ENCODE peak calls at places on chromosomes 6 and 20, in nine cellular contexts. X is neural crest cell, Q is lung, C is fibroblast of pulmonary artery, S is keratinocyte, U is mucosa of descending colon, L is heart right ventricle, O is HFFc6, E is dorsolateral prefrontal cortex. M is an unnamed sample.
A peak's percentile ranks its signal among the peaks of the same experiment; 100 is the strongest.

GRCh38 chr6:145147559-145147958 is 587.8 kb downstream of the EPM2A start:
- DNase-seq in S (no peak), X (no peak), O (peak; percentile 23), L (no peak), C (no peak), Q (no peak), E (no peak), U (no peak), M (no peak)

GRCh38 chr6:112274774-112275173 is 20.4 kb upstream of the LAMA4 start:
- DNase-seq in Q (no peak), U (no peak), L (no peak), E (no peak), O (no peak), X (no peak), S (no peak), C (no peak), M (no peak)

GRCh38 chr6:31972709-31973350 is 892 bp upstream of the DXO start:
- DNase-seq in S (peak; percentile 17), L (no peak), X (no peak), Q (no peak), O (peak; percentile 57), E (no peak), U (no peak), C (peak; percentile 45), M (no peak)

GRCh38 chr6:140537834-140538680 is 1163.6 kb upstream of the CITED2 start:
- DNase-seq in S (peak; percentile 7), L (no peak), C (peak; percentile 96), Q (no peak), X (peak; percentile 15), U (no peak), E (no peak), O (peak; percentile 98), M (no peak)

GRCh38 chr6:162178666-162179065 is 548.9 kb downstream of the PRKN start:
- DNase-seq in U (no peak), O (no peak), C (no peak), L (no peak), Q (no peak), E (no peak), S (no peak), X (no peak), M (no peak)

GRCh38 chr6:157381631-157382621 is 936 bp downstream of the ZDHHC14 start:
- DNase-seq in U (peak; percentile 75), O (peak; percentile 41), L (peak; percentile 64), E (peak; percentile 73), S (no peak), X (peak; percentile 20), C (peak; percentile 56), Q (peak; percentile 48), M (no peak)

GRCh38 chr20:36548006-36548315 is 6.6 kb downstream of the MYL9 start:
- DNase-seq in X (peak; percentile 34), S (no peak), L (no peak), O (no peak), Q (no peak), C (no peak), U (no peak), E (no peak), M (no peak)

GRCh38 chr6:52538921-52539354 is 37.9 kb downstream of the TRAM2 start:
- DNase-seq in L (no peak), X (no peak), S (no peak), Q (no peak), C (no peak), E (no peak), U (no peak), O (peak; percentile 78), M (no peak)

GRCh38 chr20:20333866-20334265 is 34.0 kb upstream of the INSM1 start:
- DNase-seq in X (no peak), Q (no peak), U (no peak), C (no peak), L (no peak), S (no peak), E (peak; percentile 53), O (no peak), M (no peak)

GRCh38 chr6:140537211-140537610 is 1162.8 kb upstream of the CITED2 start:
- DNase-seq in L (no peak), C (peak; percentile 14), S (no peak), X (no peak), O (peak; percentile 37), E (no peak), U (no peak), Q (no peak), M (no peak)

GRCh38 chr6:13472099-13472498 is 15.3 kb downstream of the GFOD1 start:
- DNase-seq in O (no peak), Q (no peak), S (no peak), C (no peak), E (no peak), L (no peak), U (no peak), X (no peak), M (no peak)

GRCh38 chr20:64038579-64039292 is 2.8 kb downstream of the C20orf204 start:
- DNase-seq in U (peak; percentile 87), C (peak; percentile 67), S (no peak), X (peak; percentile 71), O (peak; percentile 18), L (peak; percentile 83), E (no peak), Q (peak; percentile 67), M (no peak)

DNA sequence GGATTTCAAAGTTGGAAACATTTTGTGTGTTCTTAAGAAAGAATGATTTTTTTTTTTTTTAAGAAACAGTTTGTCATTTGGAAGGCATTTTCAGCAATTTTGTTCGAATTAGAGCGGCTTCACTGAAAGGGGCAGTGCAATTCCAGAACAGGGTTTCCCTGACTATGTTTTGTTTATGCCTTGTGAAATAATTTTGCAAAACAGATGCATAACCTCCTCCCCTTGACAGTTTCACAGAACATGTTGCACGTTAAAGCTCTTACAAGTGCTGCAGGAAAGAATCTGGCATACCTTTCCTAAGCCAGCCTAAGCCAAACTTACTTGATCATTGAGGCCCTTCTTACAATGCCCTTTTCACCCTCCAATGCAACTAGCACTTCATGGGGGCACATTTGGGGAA is 216.0 kb upstream of the SSTR4 start:
- DNase-seq in S (no peak), O (no peak), L (no peak), X (no peak), E (no peak), C (no peak), U (no peak), Q (no peak), M (no peak)
- TF ChIP-seq CTCF in S (no peak), O (no peak), L (no peak), X (no peak), E (no peak), C (no peak), U (no peak), Q (no peak), M (no peak)

GRCh38 chr20:7693761-7694160 is 246.5 kb downstream of the HAO1 start:
- DNase-seq in U (no peak), O (no peak), L (no peak), Q (no peak), X (no peak), S (no peak), C (no peak), E (no peak), M (no peak)

GRCh38 chr20:7692478-7692877 is 247.8 kb downstream of the HAO1 start:
- DNase-seq in O (no peak), U (no peak), Q (no peak), E (no peak), L (no peak), C (no peak), S (no peak), X (no peak), M (no peak)

GRCh38 chr20:7695622-7696021 is 244.6 kb downstream of the HAO1 start:
- DNase-seq in L (no peak), S (no peak), C (peak; percentile 17), X (no peak), Q (no peak), E (no peak), U (no peak), O (no peak), M (no peak)

GRCh38 chr20:7694940-7695567 is 245.2 kb downstream of the HAO1 start:
- DNase-seq in S (no peak), X (no peak), C (no peak), L (no peak), E (no peak), Q (no peak), O (no peak), U (no peak), M (no peak)

GRCh38 chr20:7696311-7696710 is 243.9 kb downstream of the HAO1 start:
- DNase-seq in C (no peak), Q (no peak), L (no peak), E (no peak), X (no peak), U (no peak), O (no peak), S (no peak), M (no peak)
- TF ChIP-seq CTCF in C (no peak), Q (no peak), L (no peak), E (no peak), X (no peak), U (no peak), O (no peak), S (no peak), M (no peak)

GRCh38 chr6:118897386-118897785 is 3.4 kb downstream of the ASF1A start:
- DNase-seq in E (no peak), Q (no peak), U (no peak), X (no peak), S (no peak), C (no peak), O (no peak), L (no peak), M (no peak)
- TF ChIP-seq CTCF in E (no peak), Q (no peak), U (no peak), X (no peak), S (no peak), C (no peak), O (no peak), L (no peak), M (no peak)

GRCh38 chr6:56048601-56049000 is 173.2 kb upstream of the BMP5 start:
- DNase-seq in L (no peak), X (no peak), Q (no peak), E (no peak), U (no peak), C (no peak), S (no peak), O (no peak), M (no peak)

GRCh38 chr6:56055066-56055465 is 179.7 kb upstream of the BMP5 start:
- DNase-seq in O (no peak), U (no peak), Q (no peak), E (no peak), S (no peak), X (no peak), C (no peak), L (no peak), M (no peak)

GRCh38 chr6:56047931-56048520 is 172.6 kb upstream of the BMP5 start:
- DNase-seq in Q (no peak), C (no peak), E (no peak), S (no peak), X (no peak), O (no peak), U (no peak), L (no peak), M (no peak)

GRCh38 chr6:56050530-56050929 is 175.1 kb upstream of the BMP5 start:
- DNase-seq in S (no peak), Q (no peak), L (no peak), O (no peak), X (no peak), E (no peak), C (no peak), U (no peak), M (no peak)

DNA sequence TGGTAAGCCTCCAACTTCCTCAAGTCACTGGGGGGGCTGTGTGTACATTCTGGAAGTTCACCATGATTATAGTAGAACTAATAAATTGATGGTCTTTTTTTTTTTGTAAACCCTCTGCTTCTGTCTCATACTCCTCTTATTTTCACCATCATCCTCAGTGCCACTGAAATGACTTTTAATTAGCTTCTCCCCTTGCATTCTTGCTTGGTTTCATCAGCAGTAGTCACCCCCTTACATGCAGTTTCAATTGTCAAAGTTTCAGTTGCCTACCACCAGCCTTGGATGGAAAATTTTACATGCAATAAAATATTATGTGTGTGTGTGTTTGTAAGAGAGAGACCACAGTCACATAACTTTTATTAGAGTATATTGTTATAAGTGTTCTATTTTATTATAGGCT is 175.8 kb upstream of the BMP5 start:
- DNase-seq in S (no peak), X (no peak), O (no peak), E (no peak), U (no peak), L (no peak), C (no peak), Q (no peak), M (no peak)
- TF ChIP-seq CTCF in S (no peak), X (no peak), O (no peak), E (no peak), U (no peak), L (no peak), C (no peak), Q (no peak), M (no peak)

M was measured in type B pancreatic cell.